ENCODE peak calls at places on chromosomes 6 and 20, in eight cellular contexts. S is fibroblast of villous mesenchyme, J is thoracic aorta, B is GM23248, T is HFF-Myc, C is MM.1S, K is iris pigment epithelial cell, R is D341Med. Q is an unnamed sample.
A peak's percentile ranks its signal among the peaks of the same experiment; 100 is the strongest.

GRCh38 chr6:125588268-125588667 is 161.2 kb upstream of the HEY2 start:
- DNase-seq in J (no peak), T (no peak), C (no peak), R (no peak), S (no peak), K (no peak), B (peak; percentile 20), Q (no peak)

GRCh38 chr6:2790588-2790987 is 25.4 kb downstream of the WRNIP1 start:
- DNase-seq in R (no peak), C (no peak), K (peak; percentile 83), T (no peak), B (peak; percentile 83), S (no peak), J (no peak), Q (no peak)

GRCh38 chr6:108242721-108243120 is 18.1 kb downstream of the SNX3 start:
- DNase-seq in B (no peak), C (no peak), S (no peak), R (no peak), K (peak; percentile 11), T (no peak), J (no peak), Q (no peak)

GRCh38 chr6:109296305-109296915 is 85.9 kb downstream of the CD164 start:
- DNase-seq in B (peak; percentile 15), R (no peak), K (no peak), T (no peak), J (no peak), S (no peak), C (no peak), Q (no peak)

GRCh38 chr20:35991142-35991771 is 22.9 kb downstream of the CNBD2 start:
- DNase-seq in K (peak; percentile 53), J (no peak), T (no peak), S (peak; percentile 23), R (peak; percentile 65), B (peak; percentile 68), C (peak; percentile 46), Q (peak; percentile 56)

GRCh38 chr6:160992323-160993314 is 1.1 kb downstream of the MAP3K4 start:
- DNase-seq in R (peak; percentile 58), B (peak; percentile 84), K (peak; percentile 73), S (peak; percentile 81), C (peak; percentile 41), T (peak; percentile 60), J (no peak), Q (peak; percentile 56)

GRCh38 chr6:161091972-161092701 is 100.6 kb downstream of the MAP3K4 start:
- DNase-seq in K (peak; percentile 67), S (peak; percentile 95), R (no peak), J (no peak), T (no peak), B (peak; percentile 79), C (no peak), Q (no peak)

GRCh38 chr20:13029687-13030510 is 21.1 kb downstream of the SPTLC3 start:
- DNase-seq in C (no peak), R (no peak), J (peak; percentile 17), S (peak; percentile 71), T (peak; percentile 77), B (peak; percentile 95), K (peak; percentile 73), Q (no peak)

GRCh38 chr6:47098570-47098993 is 56.5 kb upstream of the ADGRF1 start:
- DNase-seq in K (peak; percentile 89), B (no peak), T (no peak), S (peak; percentile 99), J (no peak), C (no peak), R (no peak), Q (no peak)

GRCh38 chr6:56767892-56768531 is 125.3 kb upstream of the DST start:
- DNase-seq in C (peak; percentile 34), K (no peak), B (no peak), S (no peak), R (no peak), J (no peak), T (no peak), Q (no peak)

GRCh38 chr6:141483561-141484061 is 649.1 kb upstream of the GJE1 start:
- DNase-seq in R (no peak), T (peak; percentile 81), B (peak; percentile 92), C (peak; percentile 93), K (peak; percentile 98), S (peak; percentile 91), J (no peak), Q (no peak)

GRCh38 chr6:122678841-122679240 is 68.6 kb downstream of the PKIB start:
- DNase-seq in J (no peak), T (no peak), K (no peak), R (no peak), B (no peak), S (no peak), C (no peak), Q (no peak)

GRCh38 chr6:13985663-13986325 is 61.0 kb downstream of the RNF182 start:
- DNase-seq in T (no peak), J (no peak), K (no peak), C (no peak), B (no peak), R (no peak), S (no peak), Q (no peak)

GRCh38 chr6:447381-448165 is 56.0 kb downstream of the IRF4 start:
- DNase-seq in C (no peak), J (no peak), R (peak; percentile 34), K (no peak), B (no peak), T (no peak), S (no peak), Q (no peak)

GRCh38 chr20:10448270-10449156 is 13.4 kb downstream of the SLX4IP start:
- DNase-seq in S (no peak), B (peak; percentile 44), R (peak; percentile 37), C (no peak), T (no peak), K (peak; percentile 66), J (no peak), Q (no peak)

GRCh38 chr6:31158863-31159855 is 770 bp downstream of the TCF19 start:
- DNase-seq in C (peak; percentile 26), B (peak; percentile 52), K (peak; percentile 31), S (peak; percentile 11), T (no peak), R (no peak), J (no peak), Q (peak; percentile 33)

GRCh38 chr6:35810831-35811698 is 5.9 kb downstream of the LHFPL5 start:
- DNase-seq in C (no peak), S (peak; percentile 67), K (peak; percentile 93), B (peak; percentile 87), J (no peak), R (no peak), T (peak; percentile 30), Q (no peak)

GRCh38 chr6:150686566-150686965 is 86.9 kb downstream of the PLEKHG1 start:
- DNase-seq in S (no peak), K (no peak), R (no peak), C (no peak), B (no peak), J (no peak), T (no peak), Q (no peak)

GRCh38 chr20:62887147-62887859 is 25.7 kb upstream of the TCFL5 start:
- DNase-seq in B (peak; percentile 94), J (no peak), C (no peak), R (no peak), K (peak; percentile 99), T (no peak), S (peak; percentile 98), Q (peak; percentile 92)